ENCODE peak calls at places on chromosomes 1 and 21, in four cellular contexts. X, M, B and K are unnamed samples.

GRCh38 chr21:45981154-45981606 is 390 bp upstream of the COL6A1 start:
- DNase-seq in X (peak; percentile 81), M (no peak), B (peak; percentile 81), K (peak; percentile 80)

GRCh38 chr1:29939086-29939485 is 702.8 kb downstream of the PTPRU start:
- DNase-seq in X (no peak), M (no peak), B (no peak), K (no peak)

GRCh38 chr1:87478231-87478630 is 149.6 kb downstream of the LMO4 start:
- DNase-seq in X (no peak), M (no peak), B (peak; percentile 31), K (no peak)

GRCh38 chr1:160651428-160652064 is 4.7 kb upstream of the SLAMF1 start:
- DNase-seq in X (no peak), M (no peak), B (no peak), K (no peak)

GRCh38 chr1:101165944-101166343 is 70.9 kb upstream of the S1PR1 start:
- DNase-seq in X (no peak), M (no peak), B (no peak), K (no peak)

GRCh38 chr21:35528109-35529042 is 479.3 kb upstream of the RUNX1 start:
- DNase-seq in X (no peak), M (no peak), B (no peak), K (peak; percentile 26)

GRCh38 chr1:16459503-16459902 is 19.0 kb downstream of the NECAP2 start:
- DNase-seq in X (no peak), M (no peak), B (no peak), K (no peak)

GRCh38 chr1:112614460-112615065 is 4.4 kb downstream of the ST7L start:
- DNase-seq in X (no peak), M (no peak), B (peak; percentile 48), K (no peak)

GRCh38 chr1:185074307-185074706 is 28.9 kb downstream of the RNF2 start:
- DNase-seq in X (no peak), M (no peak), B (no peak), K (no peak)

GRCh38 chr1:40640314-40641076 is 25.0 kb downstream of the RIMS3 start:
- DNase-seq in X (no peak), M (no peak), B (no peak), K (no peak)

GRCh38 chr21:38263493-38263892 is 6.7 kb downstream of the KCNJ15 start:
- DNase-seq in X (no peak), M (no peak), B (no peak), K (no peak)

GRCh38 chr1:202516434-202516877 is 168.0 kb downstream of the PPP1R12B start:
- DNase-seq in X (no peak), M (no peak), B (no peak), K (no peak)

GRCh38 chr1:201885531-201886075 is 3.1 kb upstream of the SHISA4 start:
- DNase-seq in X (no peak), M (no peak), B (peak; percentile 39), K (peak; percentile 19)

GRCh38 chr1:212514782-212515181 is 82.1 kb downstream of the NENF start:
- DNase-seq in X (no peak), M (no peak), B (no peak), K (no peak)

DNA sequence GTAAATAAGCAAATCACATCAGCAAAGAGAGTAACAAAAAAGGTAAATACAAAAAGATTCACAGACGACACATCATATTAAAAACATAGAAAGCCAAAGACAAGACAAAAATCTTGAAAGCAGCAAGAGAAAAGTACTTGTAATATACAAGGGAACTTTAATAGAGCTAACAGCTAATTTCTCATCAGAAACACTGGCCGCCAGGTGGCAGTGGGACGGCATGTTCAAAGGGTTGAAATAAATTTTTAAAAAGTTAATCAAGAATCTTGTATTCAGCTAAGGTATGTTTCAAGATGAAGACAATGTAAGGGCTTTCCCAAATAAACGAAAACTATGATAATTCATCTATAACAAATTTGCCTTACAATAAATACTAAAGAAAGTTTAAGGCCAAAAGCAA is 358.1 kb downstream of the LRRIQ3 start:
- DNase-seq in X (no peak), M (no peak), B (peak; percentile 6), K (no peak)
- TF ChIP-seq CTCF in X (no peak), M (no peak), B (no peak), K (peak; percentile 49)

GRCh38 chr1:47618222-47618720 is 180.4 kb downstream of the FOXD2 start:
- DNase-seq in X (peak; percentile 12), M (no peak), B (no peak), K (no peak)

GRCh38 chr1:47616906-47617305 is 179.1 kb downstream of the FOXD2 start:
- DNase-seq in X (no peak), M (no peak), B (no peak), K (no peak)

GRCh38 chr1:47621483-47621882 is 183.6 kb downstream of the FOXD2 start:
- DNase-seq in X (peak; percentile 6), M (no peak), B (no peak), K (no peak)

GRCh38 chr1:47617381-47618221 is 179.8 kb downstream of the FOXD2 start:
- DNase-seq in X (peak; percentile 3), M (no peak), B (no peak), K (no peak)

GRCh38 chr1:47618830-47619229 is 181.0 kb downstream of the FOXD2 start:
- DNase-seq in X (peak; percentile 4), M (no peak), B (no peak), K (no peak)
- TF ChIP-seq CTCF in X (no peak), M (no peak), B (no peak), K (no peak)

GRCh38 chr1:71721532-71721931 is 560.8 kb downstream of the NEGR1 start:
- DNase-seq in X (no peak), M (no peak), B (no peak), K (no peak)
- TF ChIP-seq CTCF in X (no peak), M (no peak), B (no peak), K (no peak)

GRCh38 chr1:8464987-8465386 is 147.1 kb downstream of the SLC45A1 start:
- DNase-seq in X (no peak), M (no peak), B (peak; percentile 16), K (no peak)
- TF ChIP-seq CTCF in X (no peak), M (no peak), B (no peak), K (no peak)

GRCh38 chr1:225479996-225480720 is 52.3 kb upstream of the LBR start:
- DNase-seq in X (no peak), M (no peak), B (no peak), K (no peak)
- TF ChIP-seq CTCF in X (no peak), M (no peak), B (no peak), K (no peak)

GRCh38 chr1:215905493-215906095 is 338.5 kb downstream of the KCTD3 start:
- DNase-seq in X (no peak), M (no peak), B (no peak), K (no peak)

GRCh38 chr1:215911406-215911968 is 344.4 kb downstream of the KCTD3 start:
- DNase-seq in X (no peak), M (no peak), B (peak; percentile 2), K (no peak)
- TF ChIP-seq CTCF in X (no peak), M (no peak), B (no peak), K (no peak)

DNA sequence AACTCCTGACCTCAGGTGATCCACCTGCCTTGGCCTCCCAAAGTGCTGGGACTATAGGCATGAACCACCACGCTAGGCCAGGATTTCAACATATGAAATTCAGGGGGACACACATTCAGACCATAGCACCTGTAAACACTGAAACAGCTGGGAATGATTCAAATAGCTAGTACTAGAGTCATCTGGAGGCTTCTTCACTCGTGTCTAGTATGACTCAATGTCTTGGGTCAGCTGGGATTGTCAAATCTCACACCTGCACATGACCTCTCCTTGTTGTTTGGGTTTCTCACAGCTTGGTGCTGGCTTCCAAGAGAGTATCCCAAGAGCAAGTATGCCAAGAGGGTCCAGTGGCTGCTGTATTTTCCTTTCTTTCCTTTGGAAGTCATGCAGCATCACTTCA is 75.1 kb downstream of the PGM1 start:
- DNase-seq in X (no peak), M (no peak), B (no peak), K (peak; percentile 20)
- TF ChIP-seq CTCF in X (no peak), M (no peak), B (no peak), K (no peak)

GRCh38 chr1:220879090-220879508 is at the start of gene HLX:
- DNase-seq in X (peak; percentile 84), M (no peak), B (peak; percentile 80), K (peak; percentile 88)

GRCh38 chr1:220880726-220881506 is 1.7 kb downstream of the HLX start:
- DNase-seq in X (no peak), M (no peak), B (no peak), K (peak; percentile 64)

GRCh38 chr1:220878223-220879081 is 791 bp upstream of the HLX start:
- DNase-seq in X (no peak), M (no peak), B (no peak), K (peak; percentile 58)

GRCh38 chr1:220880367-220880680 is 1.1 kb downstream of the HLX start:
- DNase-seq in X (no peak), M (no peak), B (no peak), K (no peak)

DNA sequence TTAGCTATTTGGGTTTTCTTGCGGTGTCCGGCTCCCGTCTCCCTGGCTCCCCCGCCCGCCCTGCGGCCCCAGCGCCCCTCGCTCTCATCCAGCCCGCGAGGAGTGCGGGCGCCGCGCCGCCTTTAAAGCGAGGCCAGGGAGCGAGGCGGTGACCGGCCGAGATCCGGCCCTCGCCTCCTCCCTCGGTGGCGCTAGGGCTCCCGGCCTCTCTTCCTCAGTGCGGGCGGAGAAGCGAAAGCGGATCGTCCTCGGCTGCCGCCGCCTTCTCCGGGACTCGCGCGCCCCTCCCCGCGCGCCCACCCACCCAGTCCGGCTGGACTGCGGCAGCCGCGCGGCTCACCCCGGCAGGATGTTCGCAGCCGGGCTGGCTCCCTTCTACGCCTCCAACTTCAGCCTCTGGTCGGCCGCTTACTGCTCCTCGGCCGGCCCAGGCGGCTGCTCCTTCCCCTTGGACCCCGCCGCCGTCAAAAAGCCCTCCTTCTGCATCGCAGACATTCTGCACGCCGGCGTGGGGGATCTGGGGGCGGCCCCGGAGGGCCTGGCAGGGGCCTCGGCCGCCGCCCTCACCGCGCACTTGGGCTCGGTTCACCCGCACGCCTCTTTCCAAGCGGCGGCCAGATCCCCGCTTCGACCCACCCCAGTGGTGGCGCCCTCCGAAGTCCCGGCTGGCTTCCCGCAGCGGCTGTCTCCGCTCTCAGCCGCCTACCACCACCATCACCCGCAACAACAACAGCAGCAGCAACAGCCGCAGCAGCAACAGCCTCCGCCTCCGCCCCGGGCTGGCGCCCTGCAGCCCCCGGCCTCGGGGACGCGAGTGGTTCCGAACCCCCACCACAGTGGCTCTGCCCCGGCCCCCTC is 495 bp downstream of the HLX start:
- DNase-seq in X (no peak), M (no peak), B (peak; percentile 30), K (peak; percentile 74)
- TF ChIP-seq CTCF in X (no peak), M (no peak), B (peak; percentile 18), K (no peak)